ENCODE peak calls at places on chromosome 15, in five cellular contexts. A, I, O, B and L are unnamed samples.

GRCh38 chr15:56099311-56099710 is 105.9 kb upstream of the NEDD4 start:
- DNase-seq in I (no peak), B (no peak), A (no peak), O (no peak), L (no peak)

GRCh38 chr15:75347222-75348033 is 589 bp downstream of the NEIL1 start:
- DNase-seq in I (peak; percentile 58), A (peak; percentile 22), B (peak; percentile 52), O (peak; percentile 43), L (peak; percentile 89)

GRCh38 chr15:39539466-39539865 is 41.4 kb upstream of the THBS1 start:
- DNase-seq in I (no peak), O (no peak), A (no peak), B (no peak), L (no peak)

GRCh38 chr15:73951044-73951561 is 24.8 kb downstream of the LOXL1 start:
- DNase-seq in O (peak; percentile 65), I (peak; percentile 96), B (peak; percentile 93), A (peak; percentile 87), L (peak; percentile 93)

GRCh38 chr15:70158996-70159355 is 61.3 kb upstream of the TLE3 start:
- DNase-seq in I (no peak), O (no peak), B (no peak), A (no peak), L (no peak)

GRCh38 chr15:88077249-88077810 is 179.2 kb downstream of the NTRK3 start:
- DNase-seq in A (no peak), B (no peak), I (no peak), O (no peak), L (no peak)

GRCh38 chr15:77798151-77798550 is 165.4 kb upstream of the LINGO1 start:
- DNase-seq in O (no peak), B (no peak), A (no peak), I (peak; percentile 52), L (no peak)

GRCh38 chr15:100781061-100781960 is 98.3 kb upstream of the ALDH1A3 start:
- DNase-seq in I (no peak), O (no peak), A (no peak), B (no peak), L (peak; percentile 54)